ENCODE peak calls at places on chromosomes 16 and 17, in ten cellular contexts. One of them, this sample, is unnamed.

GRCh38 chr17:77831497-77832179 is 126.9 kb upstream of the TNRC6C start:
- DNase-seq in hypothalamus: no peak
- DNase-seq in IMR-90: peak
- DNase-seq in lower leg skin: no peak
- DNase-seq in occipital lobe: no peak
- DNase-seq in OCI-LY7: no peak
- DNase-seq in HCT116: no peak
- DNase-seq in psoas muscle: peak
- DNase-seq in AG10803: peak
- DNase-seq in activated gamma-delta T cell treated with Interleukin-2 at 50 U/mL for 16 hours: no peak
- DNase-seq in this sample: peak

GRCh38 chr16:88634141-88634993 is 4.0 kb upstream of the IL17C start:
- DNase-seq in hypothalamus: no peak
- DNase-seq in IMR-90: peak
- DNase-seq in lower leg skin: no peak
- DNase-seq in occipital lobe: no peak
- DNase-seq in OCI-LY7: peak
- DNase-seq in HCT116: no peak
- DNase-seq in psoas muscle: no peak
- DNase-seq in AG10803: peak
- DNase-seq in activated gamma-delta T cell treated with Interleukin-2 at 50 U/mL for 16 hours: peak
- DNase-seq in this sample: peak

GRCh38 chr16:48231675-48232214 is 12.4 kb upstream of the LONP2 start:
- DNase-seq in hypothalamus: no peak
- DNase-seq in IMR-90: peak
- DNase-seq in lower leg skin: no peak
- DNase-seq in occipital lobe: no peak
- DNase-seq in OCI-LY7: peak
- DNase-seq in HCT116: peak
- DNase-seq in psoas muscle: no peak
- DNase-seq in AG10803: peak
- DNase-seq in activated gamma-delta T cell treated with Interleukin-2 at 50 U/mL for 16 hours: peak
- DNase-seq in this sample: peak

GRCh38 chr16:31460582-31461002 is 1.3 kb downstream of the ARMC5 start:
- DNase-seq in hypothalamus: no peak
- DNase-seq in IMR-90: peak
- DNase-seq in lower leg skin: no peak
- DNase-seq in occipital lobe: no peak
- DNase-seq in OCI-LY7: peak
- DNase-seq in HCT116: peak
- DNase-seq in psoas muscle: peak
- DNase-seq in AG10803: peak
- DNase-seq in activated gamma-delta T cell treated with Interleukin-2 at 50 U/mL for 16 hours: no peak
- DNase-seq in this sample: peak

GRCh38 chr16:27223226-27223610 is 19.9 kb downstream of the KDM8 start:
- DNase-seq in hypothalamus: no peak
- DNase-seq in IMR-90: no peak
- DNase-seq in lower leg skin: no peak
- DNase-seq in occipital lobe: no peak
- DNase-seq in OCI-LY7: no peak
- DNase-seq in HCT116: no peak
- DNase-seq in psoas muscle: no peak
- DNase-seq in AG10803: no peak
- DNase-seq in activated gamma-delta T cell treated with Interleukin-2 at 50 U/mL for 16 hours: no peak
- DNase-seq in this sample: no peak

GRCh38 chr17:83202002-83203000 is 122.9 kb downstream of the METRNL start:
- DNase-seq in hypothalamus: no peak
- DNase-seq in IMR-90: no peak
- DNase-seq in lower leg skin: peak
- DNase-seq in occipital lobe: no peak
- DNase-seq in OCI-LY7: no peak
- DNase-seq in HCT116: no peak
- DNase-seq in psoas muscle: peak
- DNase-seq in AG10803: no peak
- DNase-seq in activated gamma-delta T cell treated with Interleukin-2 at 50 U/mL for 16 hours: no peak
- DNase-seq in this sample: no peak

GRCh38 chr16:84093879-84094270 is 22.9 kb downstream of the MBTPS1 start:
- DNase-seq in hypothalamus: no peak
- DNase-seq in IMR-90: no peak
- DNase-seq in lower leg skin: no peak
- DNase-seq in occipital lobe: no peak
- DNase-seq in OCI-LY7: no peak
- DNase-seq in HCT116: no peak
- DNase-seq in psoas muscle: no peak
- DNase-seq in AG10803: no peak
- DNase-seq in activated gamma-delta T cell treated with Interleukin-2 at 50 U/mL for 16 hours: no peak
- DNase-seq in this sample: no peak

GRCh38 chr16:84177740-84178070 is 9.2 kb downstream of the TAF1C start:
- DNase-seq in hypothalamus: no peak
- DNase-seq in IMR-90: peak
- DNase-seq in lower leg skin: no peak
- DNase-seq in occipital lobe: peak
- DNase-seq in OCI-LY7: no peak
- DNase-seq in HCT116: no peak
- DNase-seq in psoas muscle: no peak
- DNase-seq in AG10803: peak
- DNase-seq in activated gamma-delta T cell treated with Interleukin-2 at 50 U/mL for 16 hours: no peak
- DNase-seq in this sample: peak

GRCh38 chr17:75637143-75637538 is 3.9 kb downstream of the SMIM5 start:
- DNase-seq in hypothalamus: peak
- DNase-seq in IMR-90: no peak
- DNase-seq in lower leg skin: no peak
- DNase-seq in occipital lobe: no peak
- DNase-seq in OCI-LY7: no peak
- DNase-seq in HCT116: no peak
- DNase-seq in psoas muscle: no peak
- DNase-seq in AG10803: no peak
- DNase-seq in activated gamma-delta T cell treated with Interleukin-2 at 50 U/mL for 16 hours: no peak
- DNase-seq in this sample: no peak

GRCh38 chr16:50038756-50039529 is 13.9 kb downstream of the CNEP1R1 start:
- DNase-seq in hypothalamus: no peak
- DNase-seq in IMR-90: no peak
- DNase-seq in lower leg skin: peak
- DNase-seq in occipital lobe: no peak
- DNase-seq in OCI-LY7: peak
- DNase-seq in HCT116: no peak
- DNase-seq in psoas muscle: no peak
- DNase-seq in AG10803: no peak
- DNase-seq in activated gamma-delta T cell treated with Interleukin-2 at 50 U/mL for 16 hours: no peak
- DNase-seq in this sample: no peak

GRCh38 chr17:57535652-57536018 is 209.5 kb downstream of the CCDC182 start:
- DNase-seq in hypothalamus: no peak
- DNase-seq in IMR-90: no peak
- DNase-seq in lower leg skin: no peak
- DNase-seq in occipital lobe: no peak
- DNase-seq in OCI-LY7: no peak
- DNase-seq in HCT116: no peak
- DNase-seq in psoas muscle: no peak
- DNase-seq in AG10803: no peak
- DNase-seq in activated gamma-delta T cell treated with Interleukin-2 at 50 U/mL for 16 hours: no peak
- DNase-seq in this sample: no peak

GRCh38 chr17:42675984-42676423 is 790 bp downstream of the PLEKHH3 start:
- DNase-seq in hypothalamus: peak
- DNase-seq in IMR-90: peak
- DNase-seq in lower leg skin: no peak
- DNase-seq in occipital lobe: no peak
- DNase-seq in OCI-LY7: peak
- DNase-seq in HCT116: no peak
- DNase-seq in psoas muscle: peak
- DNase-seq in AG10803: peak
- DNase-seq in activated gamma-delta T cell treated with Interleukin-2 at 50 U/mL for 16 hours: no peak
- DNase-seq in this sample: peak